ENCODE peak calls at places on chromosomes 4 and X, in five cellular contexts. U is psoas muscle; H is PC-3; O is mammary epithelial cell; L is CD8-positive, alpha-beta T cell. K is an unnamed sample.

GRCh38 chr4:40305329-40306193 is 29.6 kb upstream of the CHRNA9 start:
- DNase-seq in U (no peak), H (no peak), O (no peak), L (peak; percentile 42), K (no peak)

GRCh38 chr4:39698424-39699009 is 581 bp downstream of the UBE2K start:
- DNase-seq in U (peak; percentile 35), H (peak; percentile 27), O (peak; percentile 41), L (peak; percentile 40), K (peak; percentile 69)

GRCh38 chr4:186067757-186068385 is 1.1 kb upstream of the TLR3 start:
- DNase-seq in U (no peak), H (peak; percentile 58), O (peak; percentile 32), L (peak; percentile 9), K (peak; percentile 75)

GRCh38 chrX:37434362-37434761 is 85.2 kb downstream of the PRRG1 start:
- DNase-seq in U (no peak), H (peak; percentile 4), O (no peak), L (no peak), K (no peak)

GRCh38 chr4:140141196-140141845 is 12.7 kb downstream of the MAML3 start:
- DNase-seq in U (no peak), H (peak; percentile 58), O (no peak), L (no peak), K (no peak)

GRCh38 chrX:50161143-50161542 is 39.7 kb downstream of the AKAP4 start:
- DNase-seq in U (no peak), H (peak; percentile 3), O (no peak), L (no peak), K (no peak)

GRCh38 chr4:182189107-182189878 is 53.9 kb upstream of the TENM3 start:
- DNase-seq in U (peak; percentile 30), H (peak; percentile 18), O (peak; percentile 91), L (no peak), K (no peak)

GRCh38 chr4:54586343-54586953 is 71.3 kb upstream of the KIT start:
- DNase-seq in U (no peak), H (peak; percentile 79), O (peak; percentile 64), L (no peak), K (no peak)

GRCh38 chr4:74878323-74878722 is 54.6 kb upstream of the PARM1 start:
- DNase-seq in U (no peak), H (no peak), O (no peak), L (no peak), K (no peak)

GRCh38 chr4:184887947-184888346 is 62.2 kb upstream of the ACSL1 start:
- DNase-seq in U (no peak), H (no peak), O (no peak), L (no peak), K (no peak)

GRCh38 chr4:142844782-142845181 is 1.3 kb downstream of the INPP4B start:
- DNase-seq in U (no peak), H (peak; percentile 31), O (no peak), L (no peak), K (no peak)

GRCh38 chrX:16552546-16552945 is 97.4 kb upstream of the S100G start:
- DNase-seq in U (no peak), H (peak; percentile 82), O (peak; percentile 89), L (no peak), K (no peak)

GRCh38 chr4:77465271-77465670 is 140.3 kb upstream of the CXCL13 start:
- DNase-seq in U (no peak), H (peak; percentile 48), O (peak; percentile 28), L (no peak), K (no peak)

GRCh38 chrX:41236629-41237028 is 97.3 kb upstream of the DDX3X start:
- DNase-seq in U (no peak), H (no peak), O (no peak), L (no peak), K (no peak)

GRCh38 chr4:19497692-19498091 is 754.0 kb upstream of the SLIT2 start:
- DNase-seq in U (no peak), H (no peak), O (no peak), L (no peak), K (no peak)

GRCh38 chr4:138334346-138335016 is 92.3 kb upstream of the SLC7A11 start:
- DNase-seq in U (no peak), H (no peak), O (no peak), L (no peak), K (no peak)

GRCh38 chr4:52660643-52661042 is 1.5 kb upstream of the USP46 start:
- DNase-seq in U (no peak), H (no peak), O (no peak), L (no peak), K (no peak)

GRCh38 chrX:18582910-18583493 is 88.9 kb downstream of the RS1 start:
- DNase-seq in U (no peak), H (no peak), O (no peak), L (no peak), K (no peak)

GRCh38 chr4:125546272-125546671 is 231.5 kb downstream of the FAT4 start:
- DNase-seq in U (no peak), H (no peak), O (no peak), L (no peak), K (peak; percentile 44)

GRCh38 chr4:117467404-117467803 is 382.0 kb upstream of the TRAM1L1 start:
- DNase-seq in U (no peak), H (no peak), O (no peak), L (no peak), K (no peak)

GRCh38 chr4:82371398-82371972 is 2.3 kb downstream of the HNRNPD start:
- DNase-seq in U (no peak), H (peak; percentile 3), O (peak; percentile 12), L (no peak), K (no peak)

GRCh38 chrX:7083468-7084396 is 63.8 kb upstream of the STS start:
- DNase-seq in U (no peak), H (peak; percentile 89), O (peak; percentile 96), L (peak; percentile 53), K (no peak)

GRCh38 chrX:123648028-123648810 is 84.6 kb downstream of the THOC2 start:
- DNase-seq in U (no peak), H (peak; percentile 37), O (no peak), L (peak; percentile 15), K (peak; percentile 61)

GRCh38 chr4:23728393-23728792 is 161.5 kb downstream of the PPARGC1A start:
- DNase-seq in U (no peak), H (peak; percentile 16), O (peak; percentile 1), L (no peak), K (no peak)

GRCh38 chr4:160835789-160836188 is 1328.0 kb downstream of the FSTL5 start:
- DNase-seq in U (no peak), H (peak; percentile 79), O (peak; percentile 25), L (no peak), K (peak; percentile 20)

GRCh38 chr4:37584087-37584486 is 102.1 kb downstream of the RELL1 start:
- DNase-seq in U (no peak), H (no peak), O (no peak), L (no peak), K (no peak)

GRCh38 chr4:13537832-13538177 is 6.5 kb downstream of the NKX3-2 start:
- DNase-seq in U (no peak), H (no peak), O (no peak), L (no peak), K (no peak)

GRCh38 chrX:4110964-4111363 is 397.5 kb upstream of the PRKX start:
- DNase-seq in U (no peak), H (peak; percentile 5), O (no peak), L (no peak), K (no peak)

GRCh38 chr4:1072830-1073446 is 40.4 kb downstream of the RNF212 start:
- DNase-seq in U (peak; percentile 39), H (peak; percentile 60), O (peak; percentile 55), L (peak; percentile 52), K (no peak)

GRCh38 chrX:102745513-102746133 is 25.1 kb downstream of the GPRASP3 start:
- DNase-seq in U (no peak), H (no peak), O (no peak), L (peak; percentile 13), K (no peak)

GRCh38 chr4:78585633-78586032 is 34.1 kb downstream of the ANXA3 start:
- DNase-seq in U (no peak), H (no peak), O (no peak), L (no peak), K (no peak)
- H3K27ac ChIP-seq in U (no peak overlapping the region), H (no peak overlapping the region), O (no peak overlapping the region), L (no peak overlapping the region), K (no peak overlapping the region)

DNA sequence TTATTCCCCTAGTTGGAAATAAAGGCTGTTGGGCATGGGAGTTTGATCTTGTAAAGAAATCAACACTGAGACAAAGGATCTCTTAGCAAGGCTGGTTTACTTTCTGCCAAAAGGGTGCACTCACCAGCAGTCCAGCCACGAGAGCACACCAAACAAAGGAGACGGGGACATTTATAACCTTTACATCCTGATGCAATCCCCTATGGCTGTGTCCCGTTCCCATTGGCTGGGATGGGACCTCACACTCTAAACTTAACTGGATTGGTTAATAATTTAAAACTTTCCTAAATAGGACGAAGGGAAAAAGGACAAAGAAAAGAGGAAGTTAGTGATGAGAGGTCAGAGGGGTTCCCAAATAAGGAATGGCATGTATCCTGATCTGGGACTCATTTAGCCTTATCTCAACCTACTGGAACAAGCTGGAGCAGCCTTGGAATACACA is 17.9 kb downstream of the METAP1 start:
- DNase-seq in U (no peak), H (no peak), O (no peak), L (no peak), K (no peak)
- H3K9me3 ChIP-seq in U (no peaks in the 10 kb centered on the region), H (no peaks in the 10 kb centered on the region), O (peaks cover 3% of the 10 kb centered on the region), L (no peaks in the 10 kb centered on the region), K (no peaks in the 10 kb centered on the region)

GRCh38 chr4:80812145-80812544 is 218.4 kb upstream of the BMP3 start:
- DNase-seq in U (no peak), H (no peak), O (no peak), L (no peak), K (no peak)

GRCh38 chr4:80806472-80806871 is 224.0 kb upstream of the BMP3 start:
- DNase-seq in U (no peak), H (no peak), O (no peak), L (no peak), K (no peak)

GRCh38 chr4:80814266-80814665 is 216.2 kb upstream of the BMP3 start:
- DNase-seq in U (no peak), H (no peak), O (no peak), L (no peak), K (no peak)

GRCh38 chr4:80811413-80811812 is 219.1 kb upstream of the BMP3 start:
- DNase-seq in U (no peak), H (no peak), O (no peak), L (no peak), K (no peak)
- H3K4me3 ChIP-seq in U (no peak overlapping the region), H (no peak overlapping the region), O (no peak overlapping the region), L (no peak overlapping the region), K (no peak overlapping the region)

GRCh38 chr4:25676221-25676620 is 20.6 kb downstream of the SLC34A2 start:
- DNase-seq in U (no peak), H (no peak), O (no peak), L (no peak), K (no peak)

GRCh38 chr4:25670991-25671390 is 15.3 kb downstream of the SLC34A2 start:
- DNase-seq in U (no peak), H (no peak), O (no peak), L (no peak), K (no peak)

GRCh38 chr4:25672756-25673155 is 17.1 kb downstream of the SLC34A2 start:
- DNase-seq in U (no peak), H (no peak), O (no peak), L (no peak), K (no peak)

GRCh38 chr4:25677157-25677556 is 21.5 kb downstream of the SLC34A2 start:
- DNase-seq in U (no peak), H (no peak), O (no peak), L (no peak), K (no peak)

DNA sequence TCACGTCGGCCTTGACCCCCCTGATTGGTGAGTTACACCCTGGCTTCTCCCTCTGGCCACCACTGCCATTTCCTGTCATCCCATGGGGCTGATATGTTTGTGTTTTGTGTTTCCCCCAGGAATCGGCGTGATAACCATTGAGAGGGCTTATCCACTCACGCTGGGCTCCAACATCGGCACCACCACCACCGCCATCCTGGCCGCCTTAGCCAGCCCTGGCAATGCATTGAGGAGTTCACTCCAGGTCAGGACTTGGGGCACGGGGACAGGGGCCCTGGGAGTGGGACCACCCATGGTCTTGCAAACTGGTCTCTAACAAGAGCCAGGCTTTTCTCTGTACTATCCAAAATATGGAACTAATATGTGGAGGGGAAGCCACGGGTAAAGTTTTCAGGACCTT is 18.7 kb downstream of the SLC34A2 start:
- DNase-seq in U (no peak), H (no peak), O (no peak), L (no peak), K (no peak)
- H3K27ac ChIP-seq in U (no peak overlapping the region), H (no peak overlapping the region), O (no peak overlapping the region), L (no peak overlapping the region), K (no peak overlapping the region)

K was measured in left lung.